ENCODE peak calls at places on chromosome 7, in seven cellular contexts. F is H1, J is astrocyte of the cerebellum, G is colonic mucosa, Q is stomach, U is epithelial cell of esophagus, L is progenitor cell of endocrine pancreas. A is an unnamed sample.

GRCh38 chr7:80018941-80019808 is 115.5 kb upstream of the GNAI1 start:
- DNase-seq in F (peak; percentile 27), J (peak; percentile 20), G (peak; percentile 30), Q (peak; percentile 31), U (peak; percentile 61), L (peak; percentile 22), A (no peak)

GRCh38 chr7:157471259-157472125 is 134.7 kb downstream of the DNAJB6 start:
- DNase-seq in F (no peak), J (no peak), G (no peak), Q (peak; percentile 23), U (no peak), L (no peak), A (no peak)

GRCh38 chr7:99004781-99005500 is 126.6 kb downstream of the TRRAP start:
- DNase-seq in F (no peak), J (no peak), G (no peak), Q (no peak), U (no peak), L (no peak), A (no peak)

GRCh38 chr7:133491846-133492652 is 239.2 kb downstream of the EXOC4 start:
- DNase-seq in F (no peak), J (no peak), G (no peak), Q (no peak), U (peak; percentile 70), L (no peak), A (no peak)

GRCh38 chr7:5528815-5529442 is 105.3 kb upstream of the TNRC18 start:
- DNase-seq in F (no peak), J (no peak), G (no peak), Q (no peak), U (no peak), L (no peak), A (no peak)

GRCh38 chr7:2641406-2642393 is 9.9 kb downstream of the TTYH3 start:
- DNase-seq in F (no peak), J (peak; percentile 97), G (peak; percentile 64), Q (peak; percentile 94), U (peak; percentile 55), L (no peak), A (peak; percentile 52)

GRCh38 chr7:151410405-151411390 is 860 bp upstream of the WDR86 start:
- DNase-seq in F (no peak), J (no peak), G (no peak), Q (no peak), U (no peak), L (peak; percentile 51), A (no peak)

GRCh38 chr7:92034116-92034515 is 93.5 kb downstream of the AKAP9 start:
- DNase-seq in F (no peak), J (no peak), G (no peak), Q (no peak), U (no peak), L (no peak), A (no peak)

GRCh38 chr7:124033093-124033806 is 383 bp upstream of the TMEM229A start:
- DNase-seq in F (no peak), J (no peak), G (no peak), Q (peak; percentile 86), U (no peak), L (peak; percentile 29), A (no peak)

GRCh38 chr7:55072251-55072650 is 53.4 kb downstream of the EGFR start:
- DNase-seq in F (no peak), J (no peak), G (no peak), Q (no peak), U (no peak), L (no peak), A (no peak)

DNA sequence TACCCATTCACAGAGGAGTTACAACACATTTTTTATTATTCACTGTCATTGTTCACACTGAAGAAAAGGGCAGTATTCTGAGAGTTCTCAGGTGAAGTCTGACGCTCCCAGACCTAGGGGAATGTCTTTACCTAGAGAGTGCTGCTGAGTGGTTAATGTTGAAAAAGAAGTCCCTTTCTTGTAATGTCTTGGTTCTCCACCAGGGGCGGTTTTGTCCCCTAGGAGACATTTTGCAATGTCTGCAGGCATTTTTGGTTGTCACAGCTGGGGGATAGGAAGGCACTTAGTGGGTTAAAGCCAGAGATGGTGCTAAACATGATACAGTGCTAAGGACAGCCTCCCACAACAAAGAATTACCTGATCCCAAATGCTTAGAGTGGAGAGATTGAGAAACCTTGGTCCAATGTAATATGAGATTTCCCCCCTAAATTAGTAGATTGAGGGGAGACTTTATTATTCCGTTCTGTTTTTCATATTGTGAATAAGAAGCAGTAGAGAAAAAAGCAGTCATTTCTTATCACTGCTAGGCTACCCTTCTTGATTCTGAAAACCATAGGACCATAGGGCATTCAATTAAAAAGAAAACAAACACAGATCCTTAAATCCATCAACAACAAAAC is 13.1 kb downstream of the UMAD1 start:
- DNase-seq in F (no peak), J (no peak), G (no peak), Q (no peak), U (peak; percentile 33), L (no peak), A (no peak)
- TF ChIP-seq CTCF in F (no peak), J (peak; percentile 52), G (peak; percentile 19), Q (no peak), U (peak; percentile 52), L (peak; percentile 59), A (no peak)

GRCh38 chr7:67786021-67786420 is 789.4 kb downstream of the TYW1 start:
- DNase-seq in F (no peak), J (no peak), G (no peak), Q (no peak), U (no peak), L (no peak), A (no peak)

GRCh38 chr7:67794544-67794943 is 797.9 kb downstream of the TYW1 start:
- DNase-seq in F (no peak), J (no peak), G (no peak), Q (no peak), U (no peak), L (no peak), A (no peak)

GRCh38 chr7:67791918-67792317 is 795.3 kb downstream of the TYW1 start:
- DNase-seq in F (no peak), J (no peak), G (no peak), Q (no peak), U (no peak), L (no peak), A (no peak)

DNA sequence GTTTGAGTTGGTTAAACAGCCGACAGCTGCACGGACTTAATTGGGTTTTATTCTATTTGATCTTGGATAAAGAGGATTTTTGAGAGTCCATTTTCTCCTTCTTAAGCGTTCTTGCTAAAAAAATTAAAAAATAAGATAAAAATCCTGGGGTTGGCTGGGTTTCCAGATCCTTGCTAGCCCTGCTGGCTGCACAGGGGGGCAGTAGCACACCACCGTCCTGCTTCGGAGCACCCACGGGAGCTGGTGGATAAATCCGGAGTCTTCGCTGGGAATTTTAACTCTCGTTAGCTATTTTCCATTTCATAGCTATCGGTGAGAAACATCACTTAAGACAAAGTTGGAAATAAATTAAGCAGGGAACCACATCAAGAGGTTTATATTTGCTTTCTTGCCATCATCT is 792.1 kb downstream of the TYW1 start:
- DNase-seq in F (peak; percentile 5), J (no peak), G (no peak), Q (no peak), U (no peak), L (no peak), A (no peak)
- TF ChIP-seq CTCF in F (peak; percentile 66), J (peak; percentile 17), G (no peak), Q (no peak), U (no peak), L (peak; percentile 69), A (no peak)

GRCh38 chr7:127504715-127505114 is 80.7 kb downstream of the GCC1 start:
- DNase-seq in F (peak; percentile 23), J (no peak), G (peak; percentile 20), Q (no peak), U (peak; percentile 14), L (no peak), A (no peak)
- TF ChIP-seq CTCF in F (peak; percentile 80), J (peak; percentile 51), G (no peak), Q (no peak), U (peak; percentile 37), L (peak; percentile 37), A (no peak)

DNA sequence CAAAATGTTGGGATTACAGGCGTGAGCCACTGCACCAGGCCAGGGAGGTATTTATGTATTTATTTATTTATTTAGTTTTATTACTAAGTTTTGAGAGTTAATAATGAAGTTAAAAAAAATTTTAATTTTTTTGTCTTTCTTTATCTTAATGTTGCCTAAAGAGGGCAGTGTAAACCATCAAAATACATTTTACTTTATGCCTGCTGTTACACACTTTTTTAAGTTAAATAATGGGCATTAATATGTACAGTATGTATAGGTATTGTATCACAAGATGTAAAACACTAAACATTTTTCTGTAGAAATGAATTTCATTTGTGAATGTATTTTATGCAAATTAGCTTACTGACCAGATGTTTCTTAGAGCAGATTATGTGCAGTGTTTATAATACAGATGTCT is 129.4 kb downstream of the AASS start:
- DNase-seq in F (no peak), J (no peak), G (no peak), Q (no peak), U (no peak), L (no peak), A (no peak)
- TF ChIP-seq CTCF in F (no peak), J (no peak), G (no peak), Q (no peak), U (no peak), L (peak; percentile 25), A (no peak)

A was measured in omental fat pad.